ENCODE peak calls at places on chromosomes 3 and 15, in eight cellular contexts. K, F, X, P, C, Z, L and O are unnamed samples.

GRCh38 chr3:33664195-33664594 is 53.9 kb downstream of the CLASP2 start:
- DNase-seq in X (no peak), C (peak), P (no peak), Z (peak), F (peak), K (no peak), L (peak), O (peak)

GRCh38 chr15:57728436-57728835 is 21.9 kb downstream of the POLR2M start:
- DNase-seq in F (no peak), Z (no peak), X (no peak), L (no peak), K (no peak), P (no peak), C (no peak), O (no peak)

GRCh38 chr15:98874359-98874758 is 133.2 kb downstream of the PGPEP1L start:
- DNase-seq in X (no peak), K (no peak), Z (no peak), C (no peak), P (no peak), L (no peak), F (no peak), O (no peak)

GRCh38 chr3:132549890-132550578 is 47.0 kb upstream of the ACKR4 start:
- DNase-seq in X (no peak), K (no peak), F (peak), C (peak), Z (peak), L (peak), P (no peak), O (peak)

GRCh38 chr15:39287322-39288195 is 293.3 kb upstream of the THBS1 start:
- DNase-seq in X (no peak), P (no peak), F (peak), K (no peak), L (peak), C (no peak), Z (peak), O (peak)

GRCh38 chr3:171491412-171491811 is 31.2 kb upstream of the TNIK start:
- DNase-seq in Z (no peak), X (no peak), K (no peak), F (no peak), C (peak), L (no peak), P (no peak), O (no peak)

GRCh38 chr15:45640610-45641009 is 5.8 kb downstream of the SQOR start:
- DNase-seq in Z (peak), X (peak), P (no peak), L (peak), F (peak), K (no peak), C (peak), O (peak)

GRCh38 chr15:78620021-78620838 is 566 bp downstream of the CHRNA3 start:
- DNase-seq in F (no peak), Z (no peak), P (no peak), X (peak), K (no peak), L (no peak), C (no peak), O (peak)

GRCh38 chr15:40266828-40267304 is 16.0 kb downstream of the ANKRD63 start:
- DNase-seq in C (peak), Z (peak), L (peak), X (peak), P (no peak), K (no peak), F (peak), O (peak)

GRCh38 chr15:62299541-62299940 is 134.5 kb upstream of the C2CD4B start:
- DNase-seq in K (no peak), L (no peak), X (no peak), F (no peak), C (no peak), Z (no peak), P (no peak), O (no peak)

GRCh38 chr15:58951388-58952060 is 18.0 kb upstream of the SLTM start:
- DNase-seq in L (peak), F (peak), K (no peak), Z (peak), X (no peak), P (no peak), C (peak), O (peak)

GRCh38 chr3:71250026-71250425 is 333.5 kb downstream of the FOXP1 start:
- DNase-seq in C (no peak), P (no peak), X (no peak), Z (no peak), F (no peak), L (peak), K (no peak), O (no peak)

GRCh38 chr3:46574881-46575576 is 8.9 kb upstream of the LRRC2 start:
- DNase-seq in X (no peak), C (no peak), L (no peak), P (no peak), F (no peak), K (no peak), Z (no peak), O (no peak)